ENCODE peak calls at places on chromosomes 2 and 18, in eight cellular contexts. X is osteoblast, K is NCI-H146, A is endothelial cell, G is spleen, Z is OCI-LY7, H is gastrocnemius medialis, U is fibroblast of mammary gland. D is an unnamed sample.

GRCh38 chr2:180663016-180663471 is 317.4 kb upstream of the UBE2E3 start:
- DNase-seq in X (no peak), K (no peak), A (no peak), G (no peak), Z (no peak), H (no peak), U (peak; percentile 59), D (no peak)

GRCh38 chr2:177543007-177543760 is 150.6 kb downstream of the AGPS start:
- DNase-seq in X (peak; percentile 88), K (no peak), A (no peak), G (no peak), Z (no peak), H (no peak), U (peak; percentile 90), D (no peak)

GRCh38 chr2:81650048-81650971 is 1345.8 kb upstream of the LRRTM1 start:
- DNase-seq in X (no peak), K (no peak), A (no peak), G (no peak), Z (no peak), H (no peak), U (no peak), D (no peak)

GRCh38 chr2:111954602-111955332 is 56.4 kb downstream of the MERTK start:
- DNase-seq in X (no peak), K (no peak), A (no peak), G (no peak), Z (no peak), H (no peak), U (no peak), D (no peak)

GRCh38 chr2:132678498-132678897 is 8.5 kb upstream of the LYPD1 start:
- DNase-seq in X (no peak), K (no peak), A (no peak), G (no peak), Z (no peak), H (no peak), U (no peak), D (no peak)

GRCh38 chr2:83251473-83251872 is 1207.6 kb downstream of the SUCLG1 start:
- DNase-seq in X (no peak), K (no peak), A (no peak), G (no peak), Z (no peak), H (no peak), U (no peak), D (no peak)

GRCh38 chr18:48412339-48412929 is 3.3 kb upstream of the ZBTB7C start:
- DNase-seq in X (peak; percentile 81), K (peak; percentile 70), A (peak; percentile 44), G (no peak), Z (peak; percentile 36), H (no peak), U (no peak), D (peak; percentile 43)

GRCh38 chr2:224847961-224848850 is 132.0 kb upstream of the CCDC195 start:
- DNase-seq in X (no peak), K (peak; percentile 26), A (no peak), G (no peak), Z (no peak), H (no peak), U (peak; percentile 92), D (peak; percentile 87)

GRCh38 chr18:28858248-28858647 is 681.3 kb upstream of the CDH2 start:
- DNase-seq in X (no peak), K (no peak), A (no peak), G (no peak), Z (no peak), H (no peak), U (no peak), D (no peak)

GRCh38 chr2:137957033-137957432 is 7.2 kb upstream of the HNMT start:
- DNase-seq in X (no peak), K (no peak), A (no peak), G (no peak), Z (no peak), H (no peak), U (peak; percentile 92), D (no peak)

GRCh38 chr2:144431384-144431783 is 88.5 kb downstream of the ZEB2 start:
- DNase-seq in X (no peak), K (peak; percentile 82), A (no peak), G (no peak), Z (peak; percentile 45), H (no peak), U (no peak), D (peak; percentile 78)

GRCh38 chr2:108571262-108571661 is 37.0 kb downstream of the LIMS1 start:
- DNase-seq in X (no peak), K (no peak), A (no peak), G (no peak), Z (no peak), H (no peak), U (no peak), D (no peak)

GRCh38 chr18:35005963-35006577 is 35.1 kb upstream of the MAPRE2 start:
- DNase-seq in X (peak; percentile 85), K (peak; percentile 72), A (peak; percentile 23), G (no peak), Z (peak; percentile 55), H (no peak), U (peak; percentile 76), D (peak; percentile 48)

GRCh38 chr2:108621087-108621559 is 86.9 kb downstream of the LIMS1 start:
- DNase-seq in X (no peak), K (peak; percentile 72), A (peak; percentile 31), G (peak; percentile 91), Z (peak; percentile 90), H (no peak), U (no peak), D (peak; percentile 71)

GRCh38 chr2:62504657-62505056 is 1.3 kb downstream of the TMEM17 start:
- DNase-seq in X (no peak), K (no peak), A (no peak), G (no peak), Z (no peak), H (no peak), U (no peak), D (no peak)

GRCh38 chr18:61965306-61965705 is 72.5 kb upstream of the RNF152 start:
- DNase-seq in X (no peak), K (no peak), A (no peak), G (no peak), Z (no peak), H (no peak), U (peak; percentile 50), D (no peak)

GRCh38 chr2:236661762-236662110 is 92.1 kb downstream of the ACKR3 start:
- DNase-seq in X (no peak), K (no peak), A (no peak), G (no peak), Z (no peak), H (no peak), U (peak; percentile 71), D (no peak)

GRCh38 chr2:76711490-76711889 is 810.7 kb downstream of the LRRTM4 start:
- DNase-seq in X (no peak), K (peak; percentile 82), A (no peak), G (no peak), Z (no peak), H (no peak), U (no peak), D (peak; percentile 87)

GRCh38 chr2:138373993-138374408 is 127.6 kb upstream of the SPOPL start:
- DNase-seq in X (peak; percentile 52), K (peak; percentile 55), A (no peak), G (no peak), Z (peak; percentile 31), H (no peak), U (peak; percentile 59), D (peak; percentile 42)

GRCh38 chr2:9163306-9164111 is 43.1 kb upstream of the ASAP2 start:
- DNase-seq in X (peak; percentile 90), K (no peak), A (no peak), G (no peak), Z (no peak), H (no peak), U (peak; percentile 68), D (no peak)

D was measured in NCI-H345.